ENCODE peak calls at places on chromosomes 7 and 10, in six cellular contexts. D is CD8-positive, alpha-beta memory T cell; E is PC-3; V is CD8-positive, alpha-beta T cell; H is AG04449; M is lower leg skin. C is an unnamed sample.
A peak's percentile ranks its signal among the peaks of the same experiment; 100 is the strongest.

GRCh38 chr7:2515424-2516193 is 4.0 kb upstream of the LFNG start:
- DNase-seq in D (no peak), E (no peak), V (no peak), H (no peak), M (no peak), C (no peak)

GRCh38 chr10:71889388-71889987 is 38.4 kb upstream of the PSAP start:
- DNase-seq in D (no peak), E (peak; percentile 10), V (no peak), H (no peak), M (no peak), C (no peak)

GRCh38 chr10:45001382-45002148 is 842 bp downstream of the ZNF22 start:
- DNase-seq in D (peak; percentile 48), E (peak; percentile 84), V (peak; percentile 27), H (no peak), M (peak; percentile 90), C (peak; percentile 74)

GRCh38 chr10:125514206-125515162 is 168.5 kb downstream of the TEX36 start:
- DNase-seq in D (no peak), E (no peak), V (no peak), H (no peak), M (peak; percentile 93), C (no peak)

GRCh38 chr7:81501220-81501619 is 268.6 kb downstream of the HGF start:
- DNase-seq in D (no peak), E (peak; percentile 66), V (no peak), H (no peak), M (no peak), C (no peak)

GRCh38 chr10:82266438-82266837 is 391.4 kb downstream of the NRG3 start:
- DNase-seq in D (no peak), E (no peak), V (no peak), H (no peak), M (no peak), C (no peak)

GRCh38 chr10:46314046-46314445 is 27.2 kb downstream of the ANTXRL start:
- DNase-seq in D (no peak), E (no peak), V (no peak), H (no peak), M (peak; percentile 70), C (no peak)

GRCh38 chr10:113686028-113686427 is 6.3 kb downstream of the CASP7 start:
- DNase-seq in D (no peak), E (no peak), V (no peak), H (no peak), M (no peak), C (no peak)

GRCh38 chr7:141027043-141027442 is 12.3 kb upstream of the MRPS33 start:
- DNase-seq in D (no peak), E (no peak), V (no peak), H (no peak), M (no peak), C (no peak)

GRCh38 chr10:103238506-103239252 is 7.0 kb upstream of the RPEL1 start:
- DNase-seq in D (no peak), E (peak; percentile 94), V (no peak), H (no peak), M (no peak), C (peak; percentile 86)

GRCh38 chr7:117350027-117350426 is 27.2 kb upstream of the WNT2 start:
- DNase-seq in D (no peak), E (no peak), V (no peak), H (no peak), M (no peak), C (no peak)

GRCh38 chr10:3066317-3066931 is 924 bp upstream of the PFKP start:
- DNase-seq in D (no peak), E (no peak), V (no peak), H (no peak), M (no peak), C (no peak)

GRCh38 chr10:44914891-44915290 is 3.8 kb downstream of the TMEM72 start:
- DNase-seq in D (no peak), E (no peak), V (no peak), H (no peak), M (no peak), C (no peak)

DNA sequence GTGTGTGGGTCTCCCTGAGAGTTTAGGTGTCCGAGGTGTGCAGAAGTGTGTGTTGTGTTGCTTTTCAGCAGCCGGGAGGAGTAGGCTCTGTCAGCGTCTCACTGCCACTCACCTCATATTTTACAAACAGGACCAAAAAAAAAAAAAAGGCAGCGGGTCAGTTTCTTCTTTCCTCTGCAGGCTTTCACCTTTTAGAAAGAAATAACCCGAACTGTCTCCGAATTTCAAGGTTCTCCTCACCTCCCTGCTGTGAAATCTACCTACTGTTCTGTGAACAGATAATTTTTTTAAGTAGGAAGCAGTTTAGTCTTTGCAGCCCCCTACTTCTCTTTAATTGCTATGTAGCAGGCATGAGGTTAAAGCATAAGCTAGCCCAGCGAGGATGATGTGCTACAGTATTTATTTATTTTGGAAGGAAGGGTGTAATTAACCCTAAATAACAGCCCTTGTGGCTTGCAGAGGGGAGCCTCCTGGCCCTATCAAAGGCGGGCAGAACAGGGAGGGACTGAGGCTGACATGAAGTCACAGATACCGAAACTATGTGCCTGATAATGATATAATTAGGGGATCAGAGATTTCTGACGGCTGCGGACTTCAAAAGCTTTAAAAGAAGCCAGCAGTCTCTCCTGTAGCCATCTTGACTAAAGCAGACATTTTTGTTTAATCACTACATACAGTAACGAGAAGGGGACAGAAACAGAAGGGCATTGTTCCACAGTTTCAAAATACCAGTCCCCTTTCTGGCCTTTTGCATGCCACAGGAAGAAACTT is 1.6 kb downstream of the BAMBI start:
- DNase-seq in D (peak; percentile 1), E (peak; percentile 25), V (no peak), H (no peak), M (peak; percentile 28), C (no peak)
- H3K4me3 ChIP-seq in D (peak overlapping the region; percentile 58), E (peak overlapping the region; percentile 96), V (no peak overlapping the region), H (peak overlapping the region; percentile 81), M (peak overlapping the region; percentile 71), C (peak overlapping the region; percentile 72)

DNA sequence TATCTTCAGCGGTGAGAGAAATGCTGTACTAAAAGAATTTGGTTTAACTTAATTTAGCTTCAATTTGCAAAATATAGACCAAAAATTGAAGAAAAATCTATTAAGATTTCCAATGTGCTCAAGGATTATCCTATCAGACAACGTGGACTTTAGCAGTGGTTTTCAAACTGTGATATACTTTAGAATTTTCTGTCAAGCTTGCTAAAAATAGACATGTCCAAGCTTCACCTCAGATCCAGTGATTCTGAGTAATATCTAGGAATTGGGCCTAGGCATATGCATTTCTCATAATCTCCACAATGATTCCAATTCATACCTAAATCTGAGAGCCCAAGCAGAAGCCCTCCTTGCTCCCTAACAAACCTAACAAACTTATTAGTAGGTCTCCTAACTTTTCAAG is 3.4 kb downstream of the WASL start:
- DNase-seq in D (no peak), E (no peak), V (no peak), H (no peak), M (no peak), C (no peak)
- H3K4me3 ChIP-seq in D (no peak overlapping the region), E (peak overlapping the region; percentile 98), V (no peak overlapping the region), H (no peak overlapping the region), M (no peak overlapping the region), C (no peak overlapping the region)

GRCh38 chr10:4944751-4945280 is 18.4 kb upstream of the AKR1C1 start:
- DNase-seq in D (no peak), E (no peak), V (no peak), H (no peak), M (no peak), C (no peak)
- H3K4me3 ChIP-seq in D (no peak overlapping the region), E (no peak overlapping the region), V (no peak overlapping the region), H (no peak overlapping the region), M (no peak overlapping the region), C (no peak overlapping the region)

GRCh38 chr10:105545101-105545500 is 904.0 kb downstream of the SORCS3 start:
- DNase-seq in D (no peak), E (no peak), V (no peak), H (no peak), M (no peak), C (no peak)
- H3K4me3 ChIP-seq in D (no peak overlapping the region), E (no peak overlapping the region), V (no peak overlapping the region), H (no peak overlapping the region), M (no peak overlapping the region), C (no peak overlapping the region)

GRCh38 chr10:32949221-32949678 is 8.8 kb downstream of the ITGB1 start:
- DNase-seq in D (no peak), E (no peak), V (no peak), H (no peak), M (no peak), C (no peak)

GRCh38 chr10:32952094-32952493 is 5.9 kb downstream of the ITGB1 start:
- DNase-seq in D (no peak), E (no peak), V (no peak), H (no peak), M (no peak), C (no peak)

GRCh38 chr10:32951111-32951510 is 6.9 kb downstream of the ITGB1 start:
- DNase-seq in D (no peak), E (no peak), V (no peak), H (no peak), M (no peak), C (no peak)

GRCh38 chr10:32952541-32953276 is 5.3 kb downstream of the ITGB1 start:
- DNase-seq in D (no peak), E (no peak), V (no peak), H (no peak), M (no peak), C (no peak)

GRCh38 chr10:32950457-32951109 is 7.4 kb downstream of the ITGB1 start:
- DNase-seq in D (no peak), E (peak; percentile 72), V (no peak), H (no peak), M (no peak), C (no peak)
- H3K4me3 ChIP-seq in D (no peak overlapping the region), E (peak overlapping the region; percentile 43), V (no peak overlapping the region), H (no peak overlapping the region), M (no peak overlapping the region), C (no peak overlapping the region)

GRCh38 chr7:97006146-97006950 is 995 bp downstream of the DLX6 start:
- DNase-seq in D (no peak), E (no peak), V (no peak), H (no peak), M (peak; percentile 88), C (no peak)
- H3K4me3 ChIP-seq in D (no peak overlapping the region), E (no peak overlapping the region), V (no peak overlapping the region), H (peak overlapping the region; percentile 46), M (no peak overlapping the region), C (peak overlapping the region; percentile 31)

GRCh38 chr7:5428470-5429252 is 5.0 kb upstream of the TNRC18 start:
- DNase-seq in D (no peak), E (peak; percentile 65), V (no peak), H (no peak), M (peak; percentile 95), C (no peak)

GRCh38 chr7:5425507-5426225 is 2.0 kb upstream of the TNRC18 start:
- DNase-seq in D (no peak), E (peak; percentile 79), V (no peak), H (no peak), M (peak; percentile 94), C (no peak)

GRCh38 chr7:5424689-5425506 is 1.3 kb upstream of the TNRC18 start:
- DNase-seq in D (no peak), E (peak; percentile 51), V (no peak), H (no peak), M (peak; percentile 92), C (peak; percentile 74)

GRCh38 chr7:5423844-5424688 is 432 bp upstream of the TNRC18 start:
- DNase-seq in D (peak; percentile 38), E (peak; percentile 97), V (no peak), H (peak; percentile 92), M (peak; percentile 98), C (peak; percentile 95)

GRCh38 chr7:5426226-5426475 is 2.5 kb upstream of the TNRC18 start:
- DNase-seq in D (no peak), E (peak; percentile 60), V (no peak), H (no peak), M (no peak), C (no peak)
- H3K4me3 ChIP-seq in D (no peak overlapping the region), E (peak overlapping the region; percentile 83), V (no peak overlapping the region), H (peak overlapping the region; percentile 86), M (peak overlapping the region; percentile 88), C (peak overlapping the region; percentile 73)

C was measured in Peyer's patch.